ENCODE peak calls at places on chromosomes 13 and 19, in nine cellular contexts. One of them, this sample, is unnamed. For H3K9me3, the result is how much of the 10 kb centered on the place peaks cover.

GRCh38 chr13:37984357-37984756 is 114.8 kb upstream of the TRPC4 start:
- DNase-seq in tibial nerve: no peak
- DNase-seq in ovary: no peak
- DNase-seq in mucosa of descending colon: no peak
- DNase-seq in BE2C: peak
- DNase-seq in neural progenitor cell: peak
- DNase-seq in iPS DF 6.9: peak
- DNase-seq in breast epithelium: no peak
- DNase-seq in tibial artery: no peak
- DNase-seq in this sample: no peak

GRCh38 chr13:51955841-51956603 is 55.2 kb downstream of the ATP7B start:
- DNase-seq in tibial nerve: no peak
- DNase-seq in ovary: no peak
- DNase-seq in mucosa of descending colon: peak
- DNase-seq in BE2C: no peak
- DNase-seq in neural progenitor cell: no peak
- DNase-seq in iPS DF 6.9: no peak
- DNase-seq in breast epithelium: no peak
- DNase-seq in tibial artery: no peak
- DNase-seq in this sample: no peak

GRCh38 chr19:15715642-15716041 is 12.2 kb upstream of the OR10H2 start:
- DNase-seq in tibial nerve: no peak
- DNase-seq in ovary: no peak
- DNase-seq in mucosa of descending colon: no peak
- DNase-seq in BE2C: no peak
- DNase-seq in neural progenitor cell: no peak
- DNase-seq in iPS DF 6.9: no peak
- DNase-seq in breast epithelium: no peak
- DNase-seq in tibial artery: no peak
- DNase-seq in this sample: no peak

GRCh38 chr19:35090160-35090794 is 25.3 kb upstream of the FXYD3 start:
- DNase-seq in tibial nerve: peak
- DNase-seq in ovary: peak
- DNase-seq in mucosa of descending colon: no peak
- DNase-seq in BE2C: peak
- DNase-seq in neural progenitor cell: peak
- DNase-seq in iPS DF 6.9: peak
- DNase-seq in breast epithelium: peak
- DNase-seq in tibial artery: peak
- DNase-seq in this sample: no peak

GRCh38 chr13:47858678-47859050 is 142.4 kb downstream of the SUCLA2 start:
- DNase-seq in tibial nerve: no peak
- DNase-seq in ovary: no peak
- DNase-seq in mucosa of descending colon: no peak
- DNase-seq in BE2C: no peak
- DNase-seq in neural progenitor cell: no peak
- DNase-seq in iPS DF 6.9: no peak
- DNase-seq in breast epithelium: no peak
- DNase-seq in tibial artery: no peak
- DNase-seq in this sample: no peak

GRCh38 chr19:13069415-13070369 is 33.0 kb downstream of the LYL1 start:
- DNase-seq in tibial nerve: no peak
- DNase-seq in ovary: no peak
- DNase-seq in mucosa of descending colon: no peak
- DNase-seq in BE2C: no peak
- DNase-seq in neural progenitor cell: no peak
- DNase-seq in iPS DF 6.9: no peak
- DNase-seq in breast epithelium: no peak
- DNase-seq in tibial artery: peak
- DNase-seq in this sample: no peak

GRCh38 chr19:3548594-3548993 is 8.8 kb downstream of the MFSD12 start:
- DNase-seq in tibial nerve: no peak
- DNase-seq in ovary: peak
- DNase-seq in mucosa of descending colon: no peak
- DNase-seq in BE2C: no peak
- DNase-seq in neural progenitor cell: no peak
- DNase-seq in iPS DF 6.9: no peak
- DNase-seq in breast epithelium: no peak
- DNase-seq in tibial artery: no peak
- DNase-seq in this sample: no peak

GRCh38 chr19:3175761-3176714 is 2.5 kb upstream of the S1PR4 start:
- DNase-seq in tibial nerve: peak
- DNase-seq in ovary: no peak
- DNase-seq in mucosa of descending colon: peak
- DNase-seq in BE2C: no peak
- DNase-seq in neural progenitor cell: no peak
- DNase-seq in iPS DF 6.9: no peak
- DNase-seq in breast epithelium: peak
- DNase-seq in tibial artery: no peak
- DNase-seq in this sample: no peak

GRCh38 chr13:42702726-42703125 is 78.7 kb upstream of the FAM216B start:
- DNase-seq in tibial nerve: no peak
- DNase-seq in ovary: peak
- DNase-seq in mucosa of descending colon: no peak
- DNase-seq in BE2C: no peak
- DNase-seq in neural progenitor cell: no peak
- DNase-seq in iPS DF 6.9: no peak
- DNase-seq in breast epithelium: no peak
- DNase-seq in tibial artery: no peak
- DNase-seq in this sample: no peak

GRCh38 chr19:50556236-50557008 is 11.8 kb downstream of the LRRC4B start:
- DNase-seq in tibial nerve: peak
- DNase-seq in ovary: peak
- DNase-seq in mucosa of descending colon: peak
- DNase-seq in BE2C: peak
- DNase-seq in neural progenitor cell: peak
- DNase-seq in iPS DF 6.9: no peak
- DNase-seq in breast epithelium: peak
- DNase-seq in tibial artery: peak
- DNase-seq in this sample: peak

GRCh38 chr13:68719815-68720214 is 1387.8 kb upstream of the ATXN8OS start:
- DNase-seq in tibial nerve: no peak
- DNase-seq in ovary: no peak
- DNase-seq in mucosa of descending colon: no peak
- DNase-seq in BE2C: no peak
- DNase-seq in neural progenitor cell: no peak
- DNase-seq in iPS DF 6.9: no peak
- DNase-seq in breast epithelium: no peak
- DNase-seq in tibial artery: no peak
- DNase-seq in this sample: no peak

GRCh38 chr13:104993708-104994107 is 1541.8 kb downstream of the EFNB2 start:
- DNase-seq in tibial nerve: no peak
- DNase-seq in ovary: no peak
- DNase-seq in mucosa of descending colon: no peak
- DNase-seq in BE2C: no peak
- DNase-seq in neural progenitor cell: no peak
- DNase-seq in iPS DF 6.9: no peak
- DNase-seq in breast epithelium: no peak
- DNase-seq in tibial artery: no peak
- DNase-seq in this sample: no peak

GRCh38 chr19:35249146-35249847 is 495 bp downstream of the LSR start:
- DNase-seq in tibial nerve: no peak
- DNase-seq in ovary: no peak
- DNase-seq in mucosa of descending colon: peak
- DNase-seq in BE2C: no peak
- DNase-seq in neural progenitor cell: peak
- DNase-seq in iPS DF 6.9: no peak
- DNase-seq in breast epithelium: no peak
- DNase-seq in tibial artery: no peak
- DNase-seq in this sample: no peak

GRCh38 chr13:103272770-103273169 is 206.6 kb upstream of the SLC10A2 start:
- DNase-seq in tibial nerve: no peak
- DNase-seq in ovary: no peak
- DNase-seq in mucosa of descending colon: no peak
- DNase-seq in BE2C: no peak
- DNase-seq in neural progenitor cell: no peak
- DNase-seq in iPS DF 6.9: no peak
- DNase-seq in breast epithelium: no peak
- DNase-seq in tibial artery: no peak
- DNase-seq in this sample: no peak

GRCh38 chr13:28865951-28866350 is 45.8 kb downstream of the MTUS2 start:
- DNase-seq in tibial nerve: no peak
- DNase-seq in ovary: no peak
- DNase-seq in mucosa of descending colon: no peak
- DNase-seq in BE2C: no peak
- DNase-seq in neural progenitor cell: no peak
- DNase-seq in iPS DF 6.9: no peak
- DNase-seq in breast epithelium: no peak
- DNase-seq in tibial artery: no peak
- DNase-seq in this sample: no peak

DNA sequence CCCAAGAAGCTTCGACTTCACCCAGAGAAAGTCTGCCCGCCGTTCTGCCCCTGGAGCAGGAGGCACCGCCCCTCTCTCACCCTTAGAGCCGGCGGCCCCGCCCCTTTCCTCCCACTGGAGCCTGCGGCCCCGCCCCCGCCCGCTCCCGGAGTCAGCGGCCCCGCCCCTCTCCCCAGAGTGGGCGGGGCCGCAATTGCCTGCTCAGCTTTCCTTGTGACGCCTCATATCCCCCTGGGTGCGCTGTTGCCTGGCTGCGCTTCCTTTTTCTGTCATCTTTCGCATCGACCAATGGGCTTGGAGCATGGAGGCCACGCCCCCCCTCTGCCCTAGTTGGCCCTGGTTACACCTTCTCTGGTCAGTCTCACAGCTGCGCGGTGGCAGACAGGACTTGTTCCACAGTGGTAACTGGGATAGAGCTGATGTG is 38.2 kb upstream of the ZNF492 start:
- DNase-seq in tibial nerve: peak
- DNase-seq in ovary: peak
- DNase-seq in mucosa of descending colon: no peak
- DNase-seq in BE2C: no peak
- DNase-seq in neural progenitor cell: no peak
- DNase-seq in iPS DF 6.9: no peak
- DNase-seq in breast epithelium: peak
- DNase-seq in tibial artery: peak
- DNase-seq in this sample: no peak
- H3K9me3 ChIP-seq in tibial nerve: under half
- H3K9me3 ChIP-seq in ovary: under half
- H3K9me3 ChIP-seq in mucosa of descending colon: half or more
- H3K9me3 ChIP-seq in BE2C: under half
- H3K9me3 ChIP-seq in neural progenitor cell: under half
- H3K9me3 ChIP-seq in iPS DF 6.9: under half
- H3K9me3 ChIP-seq in breast epithelium: under half
- H3K9me3 ChIP-seq in tibial artery: under half
- H3K9me3 ChIP-seq in this sample: under half

GRCh38 chr19:28218728-28219127 is 994.2 kb downstream of the UQCRFS1 start:
- DNase-seq in tibial nerve: no peak
- DNase-seq in ovary: no peak
- DNase-seq in mucosa of descending colon: no peak
- DNase-seq in BE2C: no peak
- DNase-seq in neural progenitor cell: no peak
- DNase-seq in iPS DF 6.9: no peak
- DNase-seq in breast epithelium: no peak
- DNase-seq in tibial artery: no peak
- DNase-seq in this sample: no peak

GRCh38 chr19:28224441-28224840 is 988.5 kb downstream of the UQCRFS1 start:
- DNase-seq in tibial nerve: no peak
- DNase-seq in ovary: no peak
- DNase-seq in mucosa of descending colon: no peak
- DNase-seq in BE2C: no peak
- DNase-seq in neural progenitor cell: no peak
- DNase-seq in iPS DF 6.9: no peak
- DNase-seq in breast epithelium: no peak
- DNase-seq in tibial artery: no peak
- DNase-seq in this sample: no peak

GRCh38 chr19:28217064-28217463 is 995.9 kb downstream of the UQCRFS1 start:
- DNase-seq in tibial nerve: no peak
- DNase-seq in ovary: no peak
- DNase-seq in mucosa of descending colon: no peak
- DNase-seq in BE2C: no peak
- DNase-seq in neural progenitor cell: peak
- DNase-seq in iPS DF 6.9: peak
- DNase-seq in breast epithelium: no peak
- DNase-seq in tibial artery: no peak
- DNase-seq in this sample: no peak

GRCh38 chr19:28221736-28222135 is 991.2 kb downstream of the UQCRFS1 start:
- DNase-seq in tibial nerve: no peak
- DNase-seq in ovary: no peak
- DNase-seq in mucosa of descending colon: no peak
- DNase-seq in BE2C: no peak
- DNase-seq in neural progenitor cell: no peak
- DNase-seq in iPS DF 6.9: no peak
- DNase-seq in breast epithelium: no peak
- DNase-seq in tibial artery: no peak
- DNase-seq in this sample: no peak
- H3K9me3 ChIP-seq in tibial nerve: under half
- H3K9me3 ChIP-seq in ovary: under half
- H3K9me3 ChIP-seq in mucosa of descending colon: under half
- H3K9me3 ChIP-seq in BE2C: under half
- H3K9me3 ChIP-seq in neural progenitor cell: under half
- H3K9me3 ChIP-seq in iPS DF 6.9: under half
- H3K9me3 ChIP-seq in breast epithelium: under half
- H3K9me3 ChIP-seq in tibial artery: under half
- H3K9me3 ChIP-seq in this sample: under half

DNA sequence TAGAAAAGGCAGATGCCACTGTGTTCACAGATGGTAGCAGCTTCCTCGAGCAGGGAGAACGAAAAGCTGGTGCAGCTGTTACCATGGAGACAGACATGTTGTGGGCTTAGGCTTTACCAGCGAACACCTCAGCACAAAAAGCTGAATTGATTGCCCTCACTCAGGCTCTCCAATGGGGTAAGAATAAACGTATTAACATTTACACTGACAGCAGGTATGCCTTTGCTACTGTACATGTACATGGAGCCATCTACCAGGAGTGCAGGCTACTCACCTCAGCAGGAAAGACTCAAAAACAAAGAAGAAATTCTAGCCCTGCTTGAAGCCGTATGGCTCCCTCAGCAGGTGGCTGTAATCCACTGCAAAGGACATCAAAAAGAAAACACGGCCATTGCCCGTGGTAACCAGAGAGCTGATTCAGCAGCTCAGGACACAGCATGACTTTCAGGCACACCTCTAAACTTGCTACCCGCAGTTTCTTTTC is 197.7 kb downstream of the ZNF737 start:
- DNase-seq in tibial nerve: no peak
- DNase-seq in ovary: no peak
- DNase-seq in mucosa of descending colon: no peak
- DNase-seq in BE2C: no peak
- DNase-seq in neural progenitor cell: peak
- DNase-seq in iPS DF 6.9: peak
- DNase-seq in breast epithelium: no peak
- DNase-seq in tibial artery: no peak
- DNase-seq in this sample: no peak
- H3K9me3 ChIP-seq in tibial nerve: under half
- H3K9me3 ChIP-seq in ovary: under half
- H3K9me3 ChIP-seq in mucosa of descending colon: under half
- H3K9me3 ChIP-seq in BE2C: under half
- H3K9me3 ChIP-seq in neural progenitor cell: under half
- H3K9me3 ChIP-seq in iPS DF 6.9: under half
- H3K9me3 ChIP-seq in breast epithelium: under half
- H3K9me3 ChIP-seq in tibial artery: under half
- H3K9me3 ChIP-seq in this sample: under half

DNA sequence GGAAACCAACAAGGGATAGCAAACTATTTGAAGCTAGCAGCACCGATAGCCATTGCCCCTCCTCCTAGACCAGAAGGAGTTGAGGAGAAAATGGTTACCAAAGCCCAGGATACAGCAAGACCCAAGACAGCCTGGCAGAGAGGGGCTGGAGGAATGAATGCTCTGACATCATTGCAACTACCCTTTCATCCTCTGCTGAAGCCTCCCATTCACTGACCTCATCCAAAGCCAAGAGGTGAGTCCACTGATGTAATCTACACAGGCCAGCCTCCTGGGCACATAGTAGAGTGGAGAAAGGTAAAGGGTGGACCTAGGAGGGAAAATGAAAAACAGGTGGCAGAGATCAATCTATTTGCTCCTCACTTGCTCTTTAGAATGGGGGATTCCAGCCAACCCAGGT is 42.7 kb upstream of the ZNF780A start:
- DNase-seq in tibial nerve: no peak
- DNase-seq in ovary: no peak
- DNase-seq in mucosa of descending colon: no peak
- DNase-seq in BE2C: no peak
- DNase-seq in neural progenitor cell: no peak
- DNase-seq in iPS DF 6.9: no peak
- DNase-seq in breast epithelium: no peak
- DNase-seq in tibial artery: no peak
- DNase-seq in this sample: no peak
- H3K9me3 ChIP-seq in tibial nerve: under half
- H3K9me3 ChIP-seq in ovary: under half
- H3K9me3 ChIP-seq in mucosa of descending colon: under half
- H3K9me3 ChIP-seq in BE2C: under half
- H3K9me3 ChIP-seq in neural progenitor cell: under half
- H3K9me3 ChIP-seq in iPS DF 6.9: under half
- H3K9me3 ChIP-seq in breast epithelium: under half
- H3K9me3 ChIP-seq in tibial artery: under half
- H3K9me3 ChIP-seq in this sample: under half

This sample was measured in T-helper 17 cell.